ENCODE peak calls at places on chromosome 1, in ten cellular contexts. One of them, this sample, is unnamed.

GRCh38 chr1:8252266-8252951 is 65.5 kb upstream of the SLC45A1 start:
- DNase-seq in CD8-positive, alpha-beta memory T cell: no peak
- DNase-seq in H7: no peak
- DNase-seq in stimulated activated CD8-positive, alpha-beta memory T cell treated with anti-CD3 and anti-CD28 coated beads, Interleukin-12 subunit alpha, Interleukin-12 subunit beta, amount 100 ng/mL, for 1 hour: no peak
- DNase-seq in aorta: no peak
- DNase-seq in SK-MEL-5: no peak
- DNase-seq in choroid plexus epithelial cell: no peak
- DNase-seq in M059J: no peak
- DNase-seq in iPS DF 19.7: no peak
- DNase-seq in RWPE1: no peak
- DNase-seq in this sample: no peak

GRCh38 chr1:185957441-185958363 is 223.5 kb downstream of the HMCN1 start:
- DNase-seq in M059J: no peak
- DNase-seq in iPS DF 19.7: no peak
- DNase-seq in stimulated activated CD8-positive, alpha-beta memory T cell treated with anti-CD3 and anti-CD28 coated beads, Interleukin-12 subunit alpha, Interleukin-12 subunit beta, amount 100 ng/mL, for 1 hour: no peak
- DNase-seq in RWPE1: no peak
- DNase-seq in CD8-positive, alpha-beta memory T cell: no peak
- DNase-seq in H7: no peak
- DNase-seq in SK-MEL-5: no peak
- DNase-seq in choroid plexus epithelial cell: no peak
- DNase-seq in aorta: no peak
- DNase-seq in this sample: no peak

GRCh38 chr1:170521818-170522217 is 10.1 kb upstream of the GORAB start:
- DNase-seq in stimulated activated CD8-positive, alpha-beta memory T cell treated with anti-CD3 and anti-CD28 coated beads, Interleukin-12 subunit alpha, Interleukin-12 subunit beta, amount 100 ng/mL, for 1 hour: no peak
- DNase-seq in RWPE1: no peak
- DNase-seq in SK-MEL-5: no peak
- DNase-seq in choroid plexus epithelial cell: no peak
- DNase-seq in iPS DF 19.7: no peak
- DNase-seq in CD8-positive, alpha-beta memory T cell: no peak
- DNase-seq in M059J: no peak
- DNase-seq in H7: no peak
- DNase-seq in aorta: no peak
- DNase-seq in this sample: no peak

GRCh38 chr1:228087771-228088251 is 5.3 kb downstream of the ARF1 start:
- DNase-seq in RWPE1: peak
- DNase-seq in H7: no peak
- DNase-seq in iPS DF 19.7: no peak
- DNase-seq in CD8-positive, alpha-beta memory T cell: no peak
- DNase-seq in stimulated activated CD8-positive, alpha-beta memory T cell treated with anti-CD3 and anti-CD28 coated beads, Interleukin-12 subunit alpha, Interleukin-12 subunit beta, amount 100 ng/mL, for 1 hour: no peak
- DNase-seq in choroid plexus epithelial cell: peak
- DNase-seq in M059J: peak
- DNase-seq in SK-MEL-5: no peak
- DNase-seq in aorta: peak
- DNase-seq in this sample: no peak

GRCh38 chr1:207944571-207944970 is 33.6 kb upstream of the CD34 start:
- DNase-seq in aorta: no peak
- DNase-seq in choroid plexus epithelial cell: no peak
- DNase-seq in M059J: peak
- DNase-seq in RWPE1: peak
- DNase-seq in iPS DF 19.7: no peak
- DNase-seq in CD8-positive, alpha-beta memory T cell: no peak
- DNase-seq in stimulated activated CD8-positive, alpha-beta memory T cell treated with anti-CD3 and anti-CD28 coated beads, Interleukin-12 subunit alpha, Interleukin-12 subunit beta, amount 100 ng/mL, for 1 hour: no peak
- DNase-seq in SK-MEL-5: no peak
- DNase-seq in H7: no peak
- DNase-seq in this sample: no peak

GRCh38 chr1:182888736-182889531 is 49.8 kb downstream of the DHX9 start:
- DNase-seq in aorta: no peak
- DNase-seq in SK-MEL-5: no peak
- DNase-seq in CD8-positive, alpha-beta memory T cell: no peak
- DNase-seq in M059J: peak
- DNase-seq in stimulated activated CD8-positive, alpha-beta memory T cell treated with anti-CD3 and anti-CD28 coated beads, Interleukin-12 subunit alpha, Interleukin-12 subunit beta, amount 100 ng/mL, for 1 hour: no peak
- DNase-seq in choroid plexus epithelial cell: peak
- DNase-seq in iPS DF 19.7: no peak
- DNase-seq in RWPE1: no peak
- DNase-seq in H7: no peak
- DNase-seq in this sample: no peak

GRCh38 chr1:169339773-169340172 is 27.8 kb downstream of the NME7 start:
- DNase-seq in iPS DF 19.7: no peak
- DNase-seq in choroid plexus epithelial cell: no peak
- DNase-seq in CD8-positive, alpha-beta memory T cell: no peak
- DNase-seq in M059J: no peak
- DNase-seq in H7: no peak
- DNase-seq in RWPE1: no peak
- DNase-seq in stimulated activated CD8-positive, alpha-beta memory T cell treated with anti-CD3 and anti-CD28 coated beads, Interleukin-12 subunit alpha, Interleukin-12 subunit beta, amount 100 ng/mL, for 1 hour: no peak
- DNase-seq in aorta: no peak
- DNase-seq in SK-MEL-5: no peak
- DNase-seq in this sample: no peak

GRCh38 chr1:25566186-25566729 is 22.9 kb downstream of the LDLRAP1 start:
- DNase-seq in RWPE1: no peak
- DNase-seq in iPS DF 19.7: no peak
- DNase-seq in H7: no peak
- DNase-seq in stimulated activated CD8-positive, alpha-beta memory T cell treated with anti-CD3 and anti-CD28 coated beads, Interleukin-12 subunit alpha, Interleukin-12 subunit beta, amount 100 ng/mL, for 1 hour: no peak
- DNase-seq in aorta: no peak
- DNase-seq in choroid plexus epithelial cell: peak
- DNase-seq in CD8-positive, alpha-beta memory T cell: no peak
- DNase-seq in SK-MEL-5: no peak
- DNase-seq in M059J: no peak
- DNase-seq in this sample: no peak

GRCh38 chr1:46183926-46184557 is 7.8 kb upstream of the P3R3URF start:
- DNase-seq in aorta: peak
- DNase-seq in iPS DF 19.7: no peak
- DNase-seq in M059J: peak
- DNase-seq in stimulated activated CD8-positive, alpha-beta memory T cell treated with anti-CD3 and anti-CD28 coated beads, Interleukin-12 subunit alpha, Interleukin-12 subunit beta, amount 100 ng/mL, for 1 hour: no peak
- DNase-seq in H7: no peak
- DNase-seq in choroid plexus epithelial cell: no peak
- DNase-seq in CD8-positive, alpha-beta memory T cell: no peak
- DNase-seq in RWPE1: no peak
- DNase-seq in SK-MEL-5: no peak
- DNase-seq in this sample: no peak

GRCh38 chr1:202589190-202589680 is 121.0 kb downstream of the SYT2 start:
- DNase-seq in aorta: peak
- DNase-seq in H7: no peak
- DNase-seq in RWPE1: peak
- DNase-seq in stimulated activated CD8-positive, alpha-beta memory T cell treated with anti-CD3 and anti-CD28 coated beads, Interleukin-12 subunit alpha, Interleukin-12 subunit beta, amount 100 ng/mL, for 1 hour: no peak
- DNase-seq in choroid plexus epithelial cell: peak
- DNase-seq in M059J: peak
- DNase-seq in CD8-positive, alpha-beta memory T cell: no peak
- DNase-seq in iPS DF 19.7: no peak
- DNase-seq in SK-MEL-5: no peak
- DNase-seq in this sample: no peak

GRCh38 chr1:193700710-193701355 is 514.4 kb upstream of the B3GALT2 start:
- DNase-seq in SK-MEL-5: no peak
- DNase-seq in RWPE1: peak
- DNase-seq in choroid plexus epithelial cell: peak
- DNase-seq in CD8-positive, alpha-beta memory T cell: no peak
- DNase-seq in aorta: no peak
- DNase-seq in H7: no peak
- DNase-seq in stimulated activated CD8-positive, alpha-beta memory T cell treated with anti-CD3 and anti-CD28 coated beads, Interleukin-12 subunit alpha, Interleukin-12 subunit beta, amount 100 ng/mL, for 1 hour: no peak
- DNase-seq in iPS DF 19.7: no peak
- DNase-seq in M059J: peak
- DNase-seq in this sample: no peak

GRCh38 chr1:81179239-81179638 is 621.5 kb upstream of the ADGRL2 start:
- DNase-seq in iPS DF 19.7: no peak
- DNase-seq in aorta: no peak
- DNase-seq in CD8-positive, alpha-beta memory T cell: no peak
- DNase-seq in choroid plexus epithelial cell: peak
- DNase-seq in stimulated activated CD8-positive, alpha-beta memory T cell treated with anti-CD3 and anti-CD28 coated beads, Interleukin-12 subunit alpha, Interleukin-12 subunit beta, amount 100 ng/mL, for 1 hour: no peak
- DNase-seq in M059J: peak
- DNase-seq in RWPE1: peak
- DNase-seq in H7: no peak
- DNase-seq in SK-MEL-5: no peak
- DNase-seq in this sample: no peak